ENCODE peak calls at places on chromosomes 6 and 20, in ten cellular contexts. V, O, G, P, C, K, Q, X, A and U are unnamed samples.

GRCh38 chr20:21324126-21324525 is 21.0 kb downstream of the XRN2 start:
- DNase-seq in G (no peak), P (no peak), A (peak), O (no peak), X (peak), K (no peak), V (no peak), C (no peak), Q (no peak), U (no peak)

GRCh38 chr6:135722182-135722581 is 129.3 kb upstream of the PDE7B start:
- DNase-seq in G (no peak), X (no peak), P (no peak), A (peak), Q (no peak), O (no peak), K (no peak), V (peak), C (no peak), U (no peak)

GRCh38 chr6:122028933-122029332 is 370.5 kb upstream of the HSF2 start:
- DNase-seq in K (peak), O (no peak), Q (peak), A (no peak), V (no peak), C (no peak), G (no peak), X (no peak), P (no peak), U (no peak)

GRCh38 chr6:54204921-54205511 is 93.8 kb downstream of the MLIP start:
- DNase-seq in A (no peak), K (no peak), C (no peak), O (no peak), X (no peak), V (peak), Q (no peak), P (no peak), G (no peak), U (no peak)

GRCh38 chr20:7673841-7674240 is 266.4 kb downstream of the HAO1 start:
- DNase-seq in V (peak), C (no peak), G (no peak), Q (no peak), O (no peak), A (no peak), P (no peak), X (peak), K (no peak), U (peak)

GRCh38 chr6:26240981-26241770 is 123.8 kb upstream of the BTN3A2 start:
- DNase-seq in P (no peak), K (peak), A (peak), Q (no peak), O (no peak), X (peak), G (no peak), C (no peak), V (no peak), U (peak)

GRCh38 chr6:119096683-119097310 is 18.3 kb upstream of the FAM184A start:
- DNase-seq in C (peak), G (peak), V (peak), O (no peak), Q (peak), K (peak), P (no peak), X (peak), A (peak), U (peak)

GRCh38 chr6:131931063-131931745 is 20.0 kb downstream of the CCN2 start:
- DNase-seq in K (no peak), O (no peak), G (no peak), V (peak), A (peak), Q (no peak), C (no peak), P (no peak), X (peak), U (no peak)

GRCh38 chr6:43871284-43871683 is 101.3 kb downstream of the VEGFA start:
- DNase-seq in O (no peak), V (no peak), P (no peak), C (no peak), K (no peak), Q (no peak), A (no peak), X (no peak), G (no peak), U (no peak)

GRCh38 chr20:4243071-4243470 is 227.7 kb upstream of the RNF24 start:
- DNase-seq in K (no peak), V (no peak), Q (no peak), A (no peak), C (no peak), X (no peak), P (no peak), G (no peak), O (no peak), U (peak)

GRCh38 chr20:23136893-23137745 is 51.0 kb upstream of the CD93 start:
- DNase-seq in X (no peak), P (no peak), A (no peak), K (peak), G (no peak), V (no peak), O (no peak), Q (peak), C (no peak), U (no peak)

GRCh38 chr20:17795449-17796095 is 95.8 kb downstream of the BANF2 start:
- DNase-seq in O (no peak), P (no peak), C (peak), V (no peak), Q (no peak), X (no peak), G (no peak), A (no peak), K (no peak), U (no peak)

GRCh38 chr6:34457747-34458462 is 8.0 kb upstream of the PACSIN1 start:
- DNase-seq in G (no peak), V (no peak), X (no peak), K (no peak), A (no peak), C (no peak), O (no peak), P (no peak), Q (no peak), U (peak)

GRCh38 chr20:58328836-58329235 is 19.3 kb downstream of the RAB22A start:
- DNase-seq in C (no peak), G (no peak), X (no peak), P (no peak), Q (no peak), K (no peak), O (no peak), V (no peak), A (no peak), U (no peak)

GRCh38 chr6:79173378-79173777 is 61.1 kb downstream of the HMGN3 start:
- DNase-seq in V (no peak), Q (no peak), G (no peak), X (peak), O (no peak), K (no peak), P (no peak), A (no peak), C (no peak), U (no peak)

GRCh38 chr20:62496525-62497218 is 20.9 kb upstream of the GATA5 start:
- DNase-seq in K (peak), G (no peak), X (no peak), A (no peak), C (no peak), V (no peak), Q (peak), P (peak), O (no peak), U (no peak)

GRCh38 chr6:32852844-32853540 is 512 bp downstream of the TAP1 start:
- DNase-seq in A (peak), O (no peak), P (peak), Q (peak), X (peak), K (peak), C (peak), G (no peak), V (peak), U (peak)

GRCh38 chr6:47034919-47035318 is 7.2 kb downstream of the ADGRF1 start:
- DNase-seq in Q (peak), C (peak), O (no peak), V (peak), K (peak), A (peak), G (no peak), X (peak), P (no peak), U (peak)

GRCh38 chr20:13231031-13231752 is 10.1 kb downstream of the ISM1 start:
- DNase-seq in O (peak), Q (peak), K (peak), A (peak), C (no peak), P (no peak), V (no peak), X (no peak), G (no peak), U (no peak)

GRCh38 chr6:144063744-144064401 is 31.5 kb downstream of the SF3B5 start:
- DNase-seq in V (no peak), C (peak), X (peak), O (no peak), G (peak), Q (peak), K (peak), A (no peak), P (peak), U (peak)

GRCh38 chr6:103516336-103516735 is 1343.4 kb downstream of the HACE1 start:
- DNase-seq in O (no peak), A (no peak), K (no peak), P (no peak), X (no peak), Q (no peak), V (no peak), C (no peak), G (no peak), U (no peak)

GRCh38 chr6:13026557-13026956 is 301.8 kb downstream of the TBC1D7 start:
- DNase-seq in O (no peak), Q (no peak), V (no peak), G (no peak), C (peak), X (no peak), P (no peak), K (no peak), A (no peak), U (no peak)

GRCh38 chr6:13026100-13026499 is 302.2 kb downstream of the TBC1D7 start:
- DNase-seq in X (no peak), V (no peak), K (no peak), A (no peak), O (no peak), P (no peak), G (no peak), C (no peak), Q (no peak), U (no peak)

GRCh38 chr6:13030421-13030820 is 297.9 kb downstream of the TBC1D7 start:
- DNase-seq in O (no peak), C (no peak), G (no peak), P (no peak), K (no peak), A (no peak), X (no peak), Q (no peak), V (no peak), U (no peak)

GRCh38 chr6:13027200-13027599 is 301.1 kb downstream of the TBC1D7 start:
- DNase-seq in V (no peak), Q (no peak), P (no peak), G (no peak), A (no peak), K (no peak), X (no peak), O (no peak), C (no peak), U (no peak)

GRCh38 chr6:13024616-13025015 is 303.7 kb downstream of the TBC1D7 start:
- DNase-seq in P (no peak), G (no peak), C (no peak), X (no peak), O (no peak), V (no peak), A (no peak), K (no peak), Q (no peak), U (no peak)
- TF ChIP-seq CTCF in P (no peak), G (no peak), C (no peak), X (no peak), O (no peak), V (no peak), A (no peak), K (no peak), Q (no peak), U (no peak)

GRCh38 chr6:88626460-88626859 is 337.0 kb downstream of the RNGTT start:
- DNase-seq in X (peak), A (peak), G (no peak), K (no peak), Q (no peak), P (no peak), O (no peak), C (no peak), V (no peak), U (peak)

GRCh38 chr6:88633782-88634181 is 329.6 kb downstream of the RNGTT start:
- DNase-seq in V (no peak), A (no peak), P (no peak), Q (no peak), K (no peak), C (no peak), O (no peak), G (no peak), X (no peak), U (no peak)

GRCh38 chr6:88631830-88632229 is 331.6 kb downstream of the RNGTT start:
- DNase-seq in V (no peak), C (no peak), G (no peak), P (no peak), Q (no peak), K (no peak), A (no peak), X (no peak), O (no peak), U (no peak)

DNA sequence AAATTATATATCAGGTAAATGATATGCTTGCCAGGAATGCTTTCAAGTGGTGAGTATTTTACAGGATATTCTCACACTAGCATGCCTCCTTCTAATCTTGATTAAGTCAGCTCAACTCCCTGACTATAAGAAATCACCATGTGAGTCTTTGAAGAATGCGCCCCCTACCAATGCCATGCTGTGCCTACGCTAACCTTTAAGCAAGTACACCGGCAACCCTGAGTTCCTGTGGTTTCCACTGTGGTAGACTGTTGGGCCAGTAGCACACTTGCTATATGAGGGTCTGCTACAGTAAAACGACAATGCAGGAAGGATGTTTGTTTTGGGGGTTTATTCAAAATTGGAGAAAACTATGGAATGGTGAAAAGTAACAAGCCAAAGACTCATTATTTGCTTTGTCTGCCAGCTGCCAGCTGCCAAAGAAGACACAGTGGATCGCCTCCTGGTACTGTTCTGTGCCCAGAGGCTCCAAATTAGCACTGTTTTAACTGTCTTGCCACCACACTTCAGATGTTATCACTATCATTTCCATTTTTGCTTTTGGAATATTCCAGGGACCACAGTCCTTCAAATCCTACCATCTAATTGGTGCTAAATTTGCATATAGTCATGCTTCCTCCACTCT is 333.5 kb downstream of the RNGTT start:
- DNase-seq in G (no peak), K (no peak), X (peak), O (no peak), C (no peak), A (no peak), V (no peak), Q (no peak), P (no peak), U (no peak)
- TF ChIP-seq CTCF in G (no peak), K (peak), X (peak), O (no peak), C (no peak), A (no peak), V (no peak), Q (no peak), P (peak), U (no peak)

GRCh38 chr6:14474816-14475215 is 357.2 kb downstream of the CD83 start:
- DNase-seq in K (no peak), O (no peak), A (no peak), X (no peak), Q (no peak), P (no peak), C (no peak), G (no peak), V (no peak), U (no peak)
- TF ChIP-seq CTCF in K (no peak), O (no peak), A (no peak), X (no peak), Q (no peak), P (no peak), C (no peak), G (no peak), V (no peak), U (no peak)

DNA sequence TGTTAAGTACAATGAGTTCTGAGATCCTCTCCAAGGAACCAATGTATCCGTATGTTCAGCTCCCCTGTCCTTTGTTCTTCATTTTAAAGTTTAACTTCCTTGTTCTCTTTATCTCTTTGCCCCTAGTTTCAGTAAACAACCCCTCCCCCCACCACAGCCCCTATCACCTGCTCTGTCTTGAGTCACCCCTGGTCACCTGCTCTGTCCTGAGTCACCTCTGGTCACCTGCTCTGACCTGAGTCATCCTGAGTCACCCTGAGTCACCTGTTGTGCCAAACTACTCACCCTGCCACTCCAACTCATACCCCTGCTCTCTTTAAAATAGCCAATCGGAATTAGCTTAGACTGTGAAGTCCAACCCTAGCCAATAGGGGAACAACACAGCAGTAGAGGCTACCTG is 288.7 kb upstream of the CDYL start:
- DNase-seq in A (no peak), G (no peak), V (no peak), K (peak), P (no peak), X (no peak), Q (peak), C (no peak), O (no peak), U (no peak)
- TF ChIP-seq CTCF in A (no peak), G (no peak), V (no peak), K (no peak), P (no peak), X (no peak), Q (no peak), C (no peak), O (no peak), U (no peak)